ENCODE peak calls at places on chromosomes 13 and 19, in ten cellular contexts. S is ELF-1; C is brain microvascular endothelial cell; X is ELR; N is cardiac muscle cell; E is activated T-helper 1 cell treated with anti-CD3 and anti-CD28 coated beads, Interleukin-2, amount 50 U/mL, for 16 hours; O is NCI-H1048; T is activated CD8-positive, alpha-beta memory T cell treated with anti-CD3 and anti-CD28 coated beads for 24 hours; W is NCI-H1930; V is spleen. M is an unnamed sample.

GRCh38 chr13:111327701-111328100 is 7.3 kb downstream of the TEX29 start:
- DNase-seq in O (no peak), T (no peak), E (no peak), N (no peak), X (no peak), V (no peak), S (no peak), W (no peak), C (no peak), M (no peak)

GRCh38 chr19:41350735-41351338 is 2.9 kb downstream of the TGFB1 start:
- DNase-seq in C (no peak), T (peak), N (peak), X (peak), V (no peak), S (no peak), O (no peak), W (no peak), E (no peak), M (no peak)

GRCh38 chr19:12983561-12984142 is 11.6 kb upstream of the NFIX start:
- DNase-seq in E (peak), S (peak), T (peak), O (peak), N (peak), W (peak), C (peak), X (peak), V (peak), M (peak)

GRCh38 chr19:41456342-41456918 is 13.5 kb downstream of the ERICH4 start:
- DNase-seq in N (peak), E (no peak), S (no peak), W (no peak), T (no peak), C (peak), O (no peak), V (no peak), X (peak), M (no peak)

GRCh38 chr13:99083976-99084375 is 106.1 kb upstream of the DOCK9 start:
- DNase-seq in E (no peak), O (no peak), T (no peak), W (no peak), X (no peak), C (no peak), N (no peak), V (no peak), S (no peak), M (no peak)

GRCh38 chr13:113371061-113371460 is 7.1 kb upstream of the GRTP1 start:
- DNase-seq in E (no peak), T (peak), N (no peak), V (no peak), C (no peak), S (no peak), O (no peak), W (no peak), X (no peak), M (no peak)

GRCh38 chr13:110676511-110677204 is 29.3 kb downstream of the CARS2 start:
- DNase-seq in N (no peak), T (no peak), O (no peak), W (no peak), S (no peak), X (no peak), V (peak), E (no peak), C (no peak), M (no peak)

GRCh38 chr19:41159861-41160260 is 33.2 kb upstream of the CYP2S1 start:
- DNase-seq in W (no peak), O (no peak), V (no peak), E (no peak), C (no peak), S (no peak), N (peak), X (no peak), T (no peak), M (no peak)

GRCh38 chr19:8526345-8527062 is 12.5 kb upstream of the ZNF414 start:
- DNase-seq in C (peak), X (peak), S (peak), E (no peak), W (peak), N (peak), O (peak), T (no peak), V (peak), M (peak)

GRCh38 chr19:35713904-35714440 is 3.8 kb upstream of the KMT2B start:
- DNase-seq in C (no peak), T (no peak), S (no peak), V (no peak), X (no peak), O (no peak), W (no peak), N (no peak), E (no peak), M (no peak)

GRCh38 chr19:2168619-2169424 is 5.1 kb downstream of the DOT1L start:
- DNase-seq in O (no peak), E (peak), X (peak), S (peak), V (peak), N (peak), W (no peak), C (peak), T (peak), M (peak)

GRCh38 chr13:51453308-51453958 is 597 bp upstream of the INTS6 start:
- DNase-seq in X (no peak), O (no peak), S (peak), T (peak), V (peak), N (no peak), C (peak), W (peak), E (peak), M (peak)

GRCh38 chr19:17490411-17490810 is 20.1 kb downstream of the SLC27A1 start:
- DNase-seq in X (no peak), V (no peak), E (no peak), T (no peak), C (no peak), S (no peak), N (no peak), O (no peak), W (no peak), M (no peak)

GRCh38 chr13:34308725-34309124 is 490.8 kb downstream of the RFC3 start:
- DNase-seq in S (no peak), T (no peak), C (no peak), V (no peak), E (no peak), N (no peak), X (no peak), W (no peak), O (no peak), M (no peak)

GRCh38 chr13:41222259-41222852 is 28.0 kb upstream of the KBTBD7 start:
- DNase-seq in T (peak), S (peak), N (peak), O (no peak), X (peak), E (peak), V (no peak), W (peak), C (peak), M (no peak)

GRCh38 chr13:50282016-50282415 is 266.8 kb downstream of the KCNRG start:
- DNase-seq in V (no peak), W (no peak), S (peak), N (no peak), C (no peak), O (no peak), X (no peak), E (no peak), T (no peak), M (no peak)

GRCh38 chr19:29378126-29378525 is 147.7 kb upstream of the VSTM2B start:
- DNase-seq in N (no peak), T (peak), X (no peak), O (no peak), E (no peak), C (no peak), W (no peak), V (no peak), S (no peak), M (no peak)

GRCh38 chr19:33803383-33803782 is 6.7 kb downstream of the KCTD15 start:
- DNase-seq in W (no peak), S (no peak), O (no peak), X (no peak), E (no peak), T (no peak), N (no peak), V (no peak), C (no peak), M (no peak)

GRCh38 chr19:2574478-2574931 is 98.6 kb downstream of the GADD45B start:
- DNase-seq in V (no peak), S (no peak), W (no peak), X (no peak), E (no peak), N (no peak), C (no peak), O (no peak), T (no peak), M (peak)

GRCh38 chr13:38944219-38944618 is 46.4 kb downstream of the STOML3 start:
- DNase-seq in S (no peak), C (no peak), X (no peak), T (no peak), O (no peak), N (no peak), V (no peak), W (no peak), E (no peak), M (no peak)

GRCh38 chr19:1923319-1923718 is 17.7 kb upstream of the CSNK1G2 start:
- DNase-seq in X (no peak), V (no peak), T (no peak), C (no peak), O (no peak), E (no peak), S (no peak), W (no peak), N (no peak), M (no peak)

GRCh38 chr13:110168999-110169933 is 137.7 kb downstream of the COL4A1 start:
- DNase-seq in C (no peak), E (no peak), T (no peak), O (no peak), V (no peak), S (no peak), W (no peak), X (no peak), N (peak), M (no peak)

GRCh38 chr13:88303605-88304004 is 632.4 kb downstream of the SLITRK5 start:
- DNase-seq in W (no peak), S (no peak), C (no peak), T (no peak), O (no peak), E (no peak), N (no peak), V (no peak), X (no peak), M (no peak)

GRCh38 chr13:45102136-45102802 is 18.0 kb upstream of the GTF2F2 start:
- DNase-seq in E (no peak), C (no peak), W (peak), T (no peak), X (no peak), S (no peak), V (no peak), O (no peak), N (no peak), M (no peak)

GRCh38 chr19:50823389-50824042 is at the start of gene KLK1:
- DNase-seq in T (no peak), S (no peak), W (no peak), C (no peak), X (no peak), E (no peak), N (no peak), V (no peak), O (no peak), M (no peak)

GRCh38 chr19:7685546-7686445 is 5.2 kb downstream of the TRAPPC5 start:
- DNase-seq in S (peak), X (peak), E (no peak), W (no peak), T (no peak), O (no peak), N (no peak), C (no peak), V (peak), M (no peak)

GRCh38 chr13:45473627-45474026 is 8.9 kb downstream of the COG3 start:
- DNase-seq in T (no peak), E (no peak), W (no peak), C (peak), X (peak), O (no peak), V (no peak), N (no peak), S (no peak), M (no peak)

GRCh38 chr13:57353831-57354230 is 186.8 kb downstream of the PRR20E start:
- DNase-seq in C (no peak), S (no peak), W (no peak), V (no peak), N (no peak), O (no peak), E (no peak), X (no peak), T (no peak), M (no peak)

GRCh38 chr19:33763661-33764343 is 32.9 kb upstream of the KCTD15 start:
- DNase-seq in E (no peak), V (peak), S (peak), C (no peak), W (no peak), O (peak), X (no peak), N (no peak), T (no peak), M (no peak)

GRCh38 chr19:5125797-5126497 is 157.0 kb downstream of the KDM4B start:
- DNase-seq in W (no peak), N (peak), E (no peak), T (no peak), O (no peak), S (peak), V (no peak), C (no peak), X (no peak), M (no peak)

GRCh38 chr19:56333506-56333905 is 18.9 kb upstream of the ZSCAN5A start:
- DNase-seq in V (no peak), W (peak), S (no peak), N (peak), C (peak), X (peak), T (no peak), O (no peak), E (no peak), M (no peak)

GRCh38 chr13:19862511-19863313 is 737 bp downstream of the ZMYM5 start:
- DNase-seq in S (peak), O (no peak), V (peak), X (peak), T (peak), W (no peak), C (peak), E (peak), N (peak), M (no peak)

GRCh38 chr13:79512950-79513349 is 32.0 kb downstream of the NDFIP2 start:
- DNase-seq in V (no peak), X (no peak), C (no peak), T (no peak), S (no peak), W (no peak), E (no peak), N (no peak), O (no peak), M (no peak)

GRCh38 chr19:34128558-34129250 is 43.6 kb upstream of the LSM14A start:
- DNase-seq in O (no peak), E (no peak), S (no peak), C (no peak), X (peak), W (no peak), N (no peak), T (no peak), V (no peak), M (no peak)

GRCh38 chr13:91347996-91348905 is 764 bp downstream of the MIR17HG start:
- DNase-seq in T (peak), E (peak), O (no peak), V (peak), W (peak), X (peak), C (no peak), N (peak), S (no peak), M (peak)

GRCh38 chr13:51643114-51643881 is 59.0 kb downstream of the WDFY2 start:
- DNase-seq in S (no peak), C (peak), E (no peak), W (no peak), V (no peak), X (peak), T (no peak), O (no peak), N (peak), M (no peak)

GRCh38 chr13:106496072-106496997 is 39.1 kb downstream of the EFNB2 start:
- DNase-seq in S (no peak), X (no peak), N (peak), V (no peak), T (no peak), C (no peak), E (no peak), W (no peak), O (no peak), M (no peak)